ENCODE peak calls at places on chromosomes 13 and 19, in seven cellular contexts. V, O, J, C, K, B and T are unnamed samples.

GRCh38 chr19:49701271-49701786 is 10.4 kb downstream of the CPT1C start:
- DNase-seq in V (no peak), O (no peak), J (no peak), C (peak; percentile 54), K (no peak), B (peak; percentile 16), T (no peak)

GRCh38 chr19:51572908-51573307 is 1.8 kb downstream of the ZNF175 start:
- DNase-seq in V (peak; percentile 90), O (no peak), J (no peak), C (no peak), K (no peak), B (no peak), T (peak; percentile 78)

GRCh38 chr13:46595918-46596315 is 42.9 kb downstream of the LRCH1 start:
- DNase-seq in V (no peak), O (no peak), J (no peak), C (no peak), K (no peak), B (peak; percentile 83), T (no peak)

GRCh38 chr19:50801107-50801506 is 10.9 kb downstream of the ACP4 start:
- DNase-seq in V (no peak), O (no peak), J (no peak), C (no peak), K (no peak), B (no peak), T (no peak)

GRCh38 chr19:49570138-49570856 is 10.1 kb downstream of the NOSIP start:
- DNase-seq in V (peak; percentile 84), O (peak; percentile 91), J (no peak), C (peak; percentile 73), K (peak; percentile 87), B (peak; percentile 94), T (peak; percentile 87)

GRCh38 chr19:5718032-5718578 is 1.8 kb downstream of the LONP1 start:
- DNase-seq in V (peak; percentile 72), O (no peak), J (no peak), C (no peak), K (no peak), B (no peak), T (peak; percentile 86)

GRCh38 chr13:73467103-73467502 is 408.3 kb downstream of the KLF5 start:
- DNase-seq in V (peak; percentile 16), O (peak; percentile 3), J (no peak), C (no peak), K (no peak), B (peak; percentile 21), T (no peak)

GRCh38 chr13:70457474-70457873 is 349.2 kb upstream of the KLHL1 start:
- DNase-seq in V (no peak), O (no peak), J (no peak), C (no peak), K (no peak), B (no peak), T (peak; percentile 92)

GRCh38 chr19:58350871-58351557 is 2.3 kb downstream of the A1BG start:
- DNase-seq in V (no peak), O (no peak), J (no peak), C (no peak), K (no peak), B (no peak), T (no peak)

GRCh38 chr19:12985049-12985776 is 10.1 kb upstream of the NFIX start:
- DNase-seq in V (peak; percentile 76), O (no peak), J (no peak), C (peak; percentile 33), K (no peak), B (peak; percentile 24), T (peak; percentile 27)

GRCh38 chr13:24713022-24713421 is 32.8 kb downstream of the ATP12A start:
- DNase-seq in V (no peak), O (no peak), J (no peak), C (no peak), K (no peak), B (no peak), T (no peak)

GRCh38 chr19:58356236-58356970 is 3.1 kb upstream of the A1BG start:
- DNase-seq in V (peak; percentile 43), O (no peak), J (no peak), C (no peak), K (no peak), B (no peak), T (no peak)

GRCh38 chr13:76129305-76130040 is 493.3 kb downstream of the LMO7 start:
- DNase-seq in V (no peak), O (no peak), J (no peak), C (no peak), K (peak; percentile 36), B (no peak), T (no peak)

GRCh38 chr13:32047088-32047487 is 15.5 kb downstream of the FRY start:
- DNase-seq in V (no peak), O (no peak), J (no peak), C (no peak), K (no peak), B (no peak), T (no peak)

GRCh38 chr13:48975101-48975925 is at the start of gene FNDC3A:
- DNase-seq in V (peak; percentile 64), O (peak; percentile 90), J (no peak), C (peak; percentile 79), K (no peak), B (peak; percentile 71), T (peak; percentile 74)

GRCh38 chr13:69485991-69486592 is 621.5 kb upstream of the ATXN8OS start:
- DNase-seq in V (no peak), O (peak; percentile 31), J (no peak), C (no peak), K (no peak), B (no peak), T (no peak)

GRCh38 chr13:28100149-28101121 is at the start of gene FLT3:
- DNase-seq in V (peak; percentile 38), O (peak; percentile 79), J (peak; percentile 49), C (peak; percentile 76), K (peak; percentile 48), B (peak; percentile 12), T (peak; percentile 39)

GRCh38 chr19:15453906-15454305 is 4.2 kb upstream of the WIZ start:
- DNase-seq in V (no peak), O (no peak), J (no peak), C (no peak), K (no peak), B (no peak), T (no peak)

DNA sequence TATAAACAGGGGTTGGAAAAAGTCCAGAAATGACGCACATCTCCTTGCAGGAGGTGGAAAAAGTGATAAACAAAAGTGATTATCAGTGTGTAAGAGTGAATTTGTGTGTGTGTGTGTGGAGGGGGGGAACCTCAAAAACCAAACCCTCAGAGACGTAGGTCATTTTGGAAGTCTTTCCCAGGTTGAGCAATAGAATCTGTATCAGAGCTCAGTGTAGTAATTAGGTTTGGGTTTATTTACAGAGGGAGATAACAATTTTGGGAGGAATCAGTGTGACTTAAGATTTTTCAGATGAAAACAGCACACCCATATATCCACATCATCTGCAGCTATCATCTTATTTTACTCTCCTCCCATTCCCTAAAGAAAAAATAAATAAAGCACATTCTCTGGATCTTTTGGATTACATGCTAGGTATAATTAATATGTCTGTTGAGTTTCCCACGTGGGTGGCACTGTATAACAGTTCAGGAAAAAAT is 406.4 kb downstream of the FGF9 start:
- DNase-seq in V (peak; percentile 41), O (no peak), J (no peak), C (no peak), K (no peak), B (no peak), T (no peak)
- H3K4ac ChIP-seq in V (peak overlapping the region; percentile 61), O (no peak overlapping the region), J (no peak overlapping the region), C (no peak overlapping the region), K (no peak overlapping the region), B (no peak overlapping the region), T (no peak overlapping the region)

DNA sequence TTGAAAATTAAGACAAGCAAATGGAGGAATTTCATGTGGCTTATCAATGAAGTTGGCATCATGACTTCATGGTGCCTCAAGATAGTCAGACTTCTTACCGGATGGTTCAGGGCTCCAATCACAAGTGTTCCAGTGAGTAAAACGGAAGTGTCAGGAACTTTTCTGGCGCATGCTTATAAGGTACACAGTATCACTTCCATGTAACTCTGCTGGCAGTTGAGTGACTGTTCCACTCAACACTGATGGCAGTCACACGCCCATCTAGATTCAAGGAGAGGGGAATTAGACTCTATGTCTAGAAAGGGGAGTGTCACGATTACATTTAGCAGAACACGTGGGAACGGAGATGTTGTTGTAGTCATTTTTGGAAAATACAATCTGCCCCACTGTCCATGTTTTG is 114.3 kb downstream of the KCTD15 start:
- DNase-seq in V (no peak), O (no peak), J (no peak), C (no peak), K (no peak), B (no peak), T (no peak)
- H3K4ac ChIP-seq in V (no peak overlapping the region), O (no peak overlapping the region), J (no peak overlapping the region), C (no peak overlapping the region), K (no peak overlapping the region), B (no peak overlapping the region), T (no peak overlapping the region)

DNA sequence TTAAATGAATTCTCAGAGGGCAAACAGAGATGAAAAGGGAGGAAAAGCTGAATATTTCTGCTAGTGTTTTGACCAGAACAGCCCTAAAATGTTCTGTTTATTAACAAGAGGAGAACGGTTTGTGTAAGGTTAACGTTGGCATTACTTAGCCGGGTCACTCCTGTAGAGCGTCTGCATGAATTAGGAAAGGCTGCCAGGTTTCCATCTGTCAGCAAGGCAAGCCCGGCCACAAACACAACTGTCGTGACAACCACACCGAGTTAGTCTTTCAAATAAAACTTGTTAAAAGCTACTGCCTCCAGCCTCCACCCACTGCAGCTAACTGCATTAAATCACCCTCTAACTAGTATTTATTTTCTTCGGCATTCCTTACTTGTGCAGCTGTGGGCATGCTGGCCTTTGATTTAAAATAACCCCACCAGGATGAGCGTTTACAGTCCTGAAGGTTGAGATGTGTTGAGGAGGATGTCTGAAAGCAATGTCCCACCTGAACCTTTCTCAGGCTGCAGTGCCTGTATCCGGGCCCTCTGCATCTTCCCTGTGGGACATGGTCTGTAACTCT is 527.9 kb downstream of the FGF9 start:
- DNase-seq in V (no peak), O (no peak), J (no peak), C (no peak), K (no peak), B (no peak), T (peak; percentile 0)
- H3K4ac ChIP-seq in V (no peak overlapping the region), O (no peak overlapping the region), J (no peak overlapping the region), C (no peak overlapping the region), K (no peak overlapping the region), B (no peak overlapping the region), T (no peak overlapping the region)

GRCh38 chr13:30898721-30899188 is 7.3 kb upstream of the MEDAG start:
- DNase-seq in V (peak; percentile 98), O (peak; percentile 33), J (no peak), C (no peak), K (no peak), B (peak; percentile 3), T (peak; percentile 100)

GRCh38 chr13:30900952-30901749 is 4.9 kb upstream of the MEDAG start:
- DNase-seq in V (no peak), O (no peak), J (no peak), C (no peak), K (no peak), B (no peak), T (no peak)

GRCh38 chr13:30898070-30898469 is 8.0 kb upstream of the MEDAG start:
- DNase-seq in V (no peak), O (peak; percentile 39), J (no peak), C (no peak), K (no peak), B (no peak), T (no peak)

GRCh38 chr13:30892966-30893365 is 13.1 kb upstream of the MEDAG start:
- DNase-seq in V (peak; percentile 48), O (peak; percentile 84), J (no peak), C (peak; percentile 83), K (no peak), B (peak; percentile 19), T (peak; percentile 41)

DNA sequence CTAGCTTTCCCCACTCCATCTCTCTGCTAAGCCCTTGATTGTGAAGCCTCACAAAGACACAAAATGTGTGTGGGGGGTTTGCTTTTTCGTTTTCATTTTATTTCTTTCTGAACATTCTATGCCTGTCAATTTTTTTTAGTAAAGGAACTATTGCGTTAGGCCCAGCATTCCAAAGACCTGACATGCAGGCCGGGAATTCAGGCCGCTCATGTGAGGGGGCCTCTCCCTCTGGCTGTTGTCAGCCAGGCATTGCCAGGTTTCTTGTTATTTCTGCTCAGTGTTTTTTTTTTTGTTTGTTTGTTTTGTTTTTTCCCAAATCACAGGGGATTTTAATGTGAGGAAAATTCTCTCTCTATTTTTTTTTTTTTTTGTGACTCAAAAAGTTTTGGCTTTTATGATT is 10.3 kb upstream of the MEDAG start:
- DNase-seq in V (peak; percentile 92), O (peak; percentile 83), J (no peak), C (no peak), K (no peak), B (peak; percentile 71), T (peak; percentile 88)
- H3K4ac ChIP-seq in V (peak overlapping the region; percentile 99), O (no peak overlapping the region), J (no peak overlapping the region), C (no peak overlapping the region), K (no peak overlapping the region), B (peak overlapping the region; percentile 82), T (no peak overlapping the region)